ENCODE peak calls at places on chromosomes 11 and 22, in four cellular contexts. L, R, S and B are unnamed samples.

GRCh38 chr11:85595285-85595884 is 31.8 kb downstream of the DLG2 start:
- ATAC-seq in S (peak), R (peak), L (peak), B (peak)

GRCh38 chr11:16881074-16881709 is 133.0 kb downstream of the PLEKHA7 start:
- ATAC-seq in S (peak), L (peak), R (peak), B (peak)

GRCh38 chr22:23086787-23087186 is 16.5 kb downstream of the GNAZ start:
- ATAC-seq in R (no peak), L (no peak), S (no peak), B (no peak)

GRCh38 chr11:36010010-36010740 is 66.3 kb downstream of the LDLRAD3 start:
- ATAC-seq in R (no peak), S (no peak), L (no peak), B (no peak)

GRCh38 chr11:45501277-45501979 is 164.0 kb downstream of the CHST1 start:
- ATAC-seq in R (no peak), L (no peak), S (peak), B (no peak)

GRCh38 chr22:35538801-35539321 is 1.8 kb upstream of the RASD2 start:
- ATAC-seq in L (peak), R (peak), S (peak), B (no peak)

GRCh38 chr11:45233121-45233803 is 52.9 kb downstream of the SYT13 start:
- ATAC-seq in S (peak), R (peak), L (peak), B (peak)

GRCh38 chr22:43241699-43242386 is 54.9 kb upstream of the TTLL12 start:
- ATAC-seq in S (peak), L (no peak), R (no peak), B (no peak)

GRCh38 chr11:92384807-92385206 is 160.2 kb downstream of the FAT3 start:
- ATAC-seq in L (no peak), R (no peak), S (no peak), B (no peak)

GRCh38 chr11:45921561-45922424 is 663 bp upstream of the LARGE2 start:
- ATAC-seq in R (no peak), S (peak), L (peak), B (no peak)

GRCh38 chr11:130606781-130607511 is 158.5 kb downstream of the ADAMTS15 start:
- ATAC-seq in L (no peak), S (no peak), R (no peak), B (no peak)

GRCh38 chr22:49959782-49960158 is 802 bp upstream of the PIM3 start:
- ATAC-seq in L (peak), S (peak), R (peak), B (peak)

GRCh38 chr11:25667871-25668270 is 664.1 kb upstream of the ANO3 start:
- ATAC-seq in S (no peak), L (no peak), R (no peak), B (no peak)

GRCh38 chr11:37109205-37109585 is 511.2 kb upstream of the RAG2 start:
- ATAC-seq in S (no peak), L (no peak), R (no peak), B (no peak)

GRCh38 chr11:60211206-60211605 is 28.3 kb upstream of the MS4A6A start:
- ATAC-seq in L (no peak), R (no peak), S (no peak), B (no peak)

GRCh38 chr11:60208146-60208895 is 25.4 kb upstream of the MS4A6A start:
- ATAC-seq in L (no peak), R (no peak), S (no peak), B (no peak)

GRCh38 chr11:60208951-60209350 is 26.1 kb upstream of the MS4A6A start:
- ATAC-seq in R (no peak), S (no peak), L (no peak), B (no peak)

GRCh38 chr11:60206616-60207015 is 23.7 kb upstream of the MS4A6A start:
- ATAC-seq in L (no peak), R (no peak), S (no peak), B (no peak)

DNA sequence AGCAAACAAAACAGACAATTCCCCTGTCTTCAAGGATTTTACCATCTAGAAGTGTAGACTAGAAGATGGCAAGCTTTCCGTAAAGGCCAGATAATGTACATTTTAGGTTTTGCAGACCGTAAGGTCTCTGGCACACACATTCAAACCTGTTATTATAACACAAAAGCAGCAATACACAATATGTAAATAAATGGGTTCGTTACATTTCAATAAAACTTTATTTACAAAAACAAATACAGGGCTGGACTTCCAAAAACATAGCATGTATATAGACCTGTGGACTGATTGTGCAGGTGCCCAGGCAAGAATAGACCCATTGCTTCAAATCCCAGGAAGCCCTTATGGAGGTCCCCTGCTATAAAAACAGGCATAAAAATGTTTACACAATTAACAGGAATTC is 27.1 kb upstream of the MS4A6A start:
- ATAC-seq in S (no peak), R (no peak), L (no peak), B (no peak)
- TF ChIP-seq POLR2AphosphoS5 in S (no peak), R (no peak), L (no peak), B (no peak)

GRCh38 chr11:65639623-65640482 is 2.0 kb downstream of the SIPA1 start:
- ATAC-seq in L (no peak), R (no peak), S (no peak), B (no peak)
- TF ChIP-seq POLR2AphosphoS5 in L (no peak), R (no peak), S (no peak), B (no peak)

GRCh38 chr11:97909544-97910394 is 1111.0 kb upstream of the CNTN5 start:
- ATAC-seq in L (no peak), R (no peak), S (no peak), B (no peak)

GRCh38 chr11:97908354-97908753 is 1112.4 kb upstream of the CNTN5 start:
- ATAC-seq in R (no peak), S (no peak), L (no peak), B (no peak)

GRCh38 chr11:97902828-97903227 is 1117.9 kb upstream of the CNTN5 start:
- ATAC-seq in R (no peak), L (no peak), S (no peak), B (no peak)

DNA sequence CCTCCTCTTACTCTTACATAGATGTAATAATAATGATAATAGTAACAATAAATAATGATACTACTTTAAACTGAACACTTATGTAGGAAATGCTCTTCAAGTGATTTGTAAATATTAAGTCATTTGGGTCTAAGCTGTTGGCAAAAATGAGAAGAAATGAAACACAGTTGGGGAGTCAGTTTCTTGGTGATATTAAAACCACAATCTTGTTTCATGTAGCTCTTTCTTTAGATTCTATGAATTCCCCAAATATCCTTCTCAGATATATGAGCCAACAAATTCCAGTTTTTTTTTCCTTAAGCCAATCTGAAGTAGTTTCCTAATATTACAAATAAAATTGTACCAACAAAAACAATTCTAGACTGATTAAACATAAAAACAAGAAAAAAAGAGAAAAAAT is 1115.6 kb upstream of the CNTN5 start:
- ATAC-seq in S (no peak), R (no peak), L (no peak), B (no peak)
- TF ChIP-seq POLR2AphosphoS5 in S (no peak), R (no peak), L (no peak), B (no peak)

GRCh38 chr22:24592846-24593809 is at the start of gene LRRC75B:
- ATAC-seq in R (peak), S (peak), L (peak), B (peak)
- TF ChIP-seq POLR2AphosphoS5 in R (no peak), S (peak), L (peak), B (peak)

GRCh38 chr11:3137486-3138177 is 27.5 kb downstream of the OSBPL5 start:
- ATAC-seq in L (no peak), R (no peak), S (no peak), B (no peak)

GRCh38 chr11:3134651-3135490 is 30.2 kb downstream of the OSBPL5 start:
- ATAC-seq in S (no peak), L (no peak), R (no peak), B (no peak)

GRCh38 chr11:3138178-3139085 is 26.7 kb downstream of the OSBPL5 start:
- ATAC-seq in L (no peak), R (no peak), S (no peak), B (no peak)

GRCh38 chr11:3135491-3136440 is 29.3 kb downstream of the OSBPL5 start:
- ATAC-seq in R (peak), L (peak), S (peak), B (no peak)

DNA sequence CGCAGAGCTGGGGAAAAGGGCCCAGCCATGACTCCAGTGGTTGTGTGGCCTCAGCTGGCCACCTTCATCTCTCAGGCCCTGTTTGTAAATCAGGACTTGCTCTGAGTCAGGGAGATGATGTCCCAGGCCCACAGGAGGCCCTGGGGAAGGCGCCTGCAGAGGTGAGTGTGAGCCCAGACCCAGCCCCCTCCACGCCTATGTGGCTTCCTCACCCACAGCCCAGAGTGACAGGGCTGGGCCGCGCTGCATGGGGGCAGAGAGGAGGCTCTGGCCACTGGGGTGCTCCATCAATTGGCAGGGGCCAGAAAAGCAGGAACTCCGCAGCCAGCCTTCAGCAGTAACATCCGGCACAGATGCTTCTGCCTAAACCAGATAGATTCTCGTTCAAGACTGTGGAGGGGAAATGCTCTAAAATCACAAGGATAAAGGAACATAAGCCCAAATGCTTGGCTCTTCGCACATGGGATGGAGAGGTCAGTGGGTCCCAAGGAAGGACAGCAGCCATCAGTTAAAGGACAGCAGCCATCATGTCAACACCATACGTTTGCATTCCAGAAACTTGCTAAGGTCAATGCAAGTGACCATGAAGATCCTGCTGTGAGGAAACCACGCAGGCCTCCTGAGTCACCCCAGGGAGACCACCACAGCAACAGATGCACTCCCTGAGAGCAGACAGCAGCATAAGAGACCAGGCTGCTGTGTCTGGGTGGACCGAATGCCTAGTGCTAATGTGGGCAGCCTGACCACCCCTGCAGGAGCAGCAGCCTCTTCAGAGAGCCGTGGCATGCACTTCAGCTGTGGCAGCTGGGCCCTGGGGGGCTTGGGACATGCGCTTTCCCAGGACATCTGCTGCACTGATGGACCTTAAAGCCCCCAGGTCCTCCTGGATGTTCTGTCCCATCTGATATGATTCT is 28.3 kb downstream of the OSBPL5 start:
- ATAC-seq in R (peak), L (peak), S (no peak), B (no peak)
- TF ChIP-seq POLR2AphosphoS5 in R (no peak), L (no peak), S (no peak), B (no peak)

DNA sequence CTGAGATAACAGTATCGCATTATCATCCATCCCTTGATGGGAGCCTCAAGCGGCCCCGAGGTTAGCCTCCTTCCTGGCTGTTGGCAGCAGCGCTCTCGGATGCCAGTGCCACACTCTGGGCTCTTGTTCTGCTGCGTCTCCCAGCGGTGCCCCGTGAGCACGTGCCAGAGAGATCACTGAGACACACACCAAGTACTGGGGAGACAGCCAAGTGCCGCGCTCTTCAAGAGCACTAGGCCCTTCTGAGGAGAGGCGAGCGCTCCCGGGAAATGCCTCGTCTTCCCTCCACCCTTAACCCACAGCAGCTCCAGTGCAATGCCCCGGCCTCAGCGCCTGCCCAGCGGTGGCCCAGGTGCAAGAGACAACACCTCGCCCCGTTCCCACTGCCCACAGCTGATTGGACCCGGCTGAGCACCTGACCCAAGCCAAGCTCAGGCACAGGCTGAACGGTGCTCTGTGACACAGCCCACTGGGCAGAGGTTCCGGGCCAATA is 248.3 kb upstream of the NARS2 start:
- ATAC-seq in L (peak), S (no peak), R (no peak), B (no peak)
- TF ChIP-seq POLR2AphosphoS5 in L (no peak), S (no peak), R (no peak), B (no peak)

GRCh38 chr22:30444632-30445437 is 19.3 kb downstream of the MTFP1 start:
- ATAC-seq in R (peak), L (peak), S (peak), B (no peak)
- TF ChIP-seq POLR2AphosphoS5 in R (peak), L (peak), S (no peak), B (no peak)

GRCh38 chr11:116510886-116511650 is 261.7 kb downstream of the BUD13 start:
- ATAC-seq in S (no peak), L (no peak), R (no peak), B (no peak)
- TF ChIP-seq POLR2AphosphoS5 in S (no peak), L (no peak), R (no peak), B (no peak)